ENCODE peak calls at places on chromosomes 16 and 17, in eight cellular contexts. One of them, this sample, is unnamed.

GRCh38 chr17:61735807-61736206 is 127.5 kb downstream of the BRIP1 start:
- DNase-seq in A549: no peak
- DNase-seq in adrenal gland: no peak
- DNase-seq in CD8-positive, alpha-beta memory T cell: no peak
- DNase-seq in Panc1: no peak
- DNase-seq in lower lobe of right lung: no peak
- DNase-seq in CD8-positive, alpha-beta T cell: no peak
- DNase-seq in HepG2: no peak
- DNase-seq in this sample: no peak

GRCh38 chr17:18246880-18247612 is 11.5 kb downstream of the FLII start:
- DNase-seq in A549: peak
- DNase-seq in adrenal gland: peak
- DNase-seq in CD8-positive, alpha-beta memory T cell: no peak
- DNase-seq in Panc1: no peak
- DNase-seq in lower lobe of right lung: peak
- DNase-seq in CD8-positive, alpha-beta T cell: no peak
- DNase-seq in HepG2: no peak
- DNase-seq in this sample: peak

GRCh38 chr17:38750312-38751121 is 2.0 kb upstream of the PSMB3 start:
- DNase-seq in A549: peak
- DNase-seq in adrenal gland: no peak
- DNase-seq in CD8-positive, alpha-beta memory T cell: no peak
- DNase-seq in Panc1: no peak
- DNase-seq in lower lobe of right lung: no peak
- DNase-seq in CD8-positive, alpha-beta T cell: no peak
- DNase-seq in HepG2: peak
- DNase-seq in this sample: no peak

GRCh38 chr17:41523787-41524186 is 4.3 kb downstream of the KRT19 start:
- DNase-seq in A549: no peak
- DNase-seq in adrenal gland: no peak
- DNase-seq in CD8-positive, alpha-beta memory T cell: no peak
- DNase-seq in Panc1: no peak
- DNase-seq in lower lobe of right lung: no peak
- DNase-seq in CD8-positive, alpha-beta T cell: no peak
- DNase-seq in HepG2: no peak
- DNase-seq in this sample: no peak

GRCh38 chr17:67421869-67422273 is 44.8 kb downstream of the PITPNC1 start:
- DNase-seq in A549: peak
- DNase-seq in adrenal gland: peak
- DNase-seq in CD8-positive, alpha-beta memory T cell: peak
- DNase-seq in Panc1: peak
- DNase-seq in lower lobe of right lung: no peak
- DNase-seq in CD8-positive, alpha-beta T cell: peak
- DNase-seq in HepG2: peak
- DNase-seq in this sample: peak

GRCh38 chr17:31095239-31096105 is 695 bp downstream of the NF1 start:
- DNase-seq in A549: peak
- DNase-seq in adrenal gland: peak
- DNase-seq in CD8-positive, alpha-beta memory T cell: peak
- DNase-seq in Panc1: no peak
- DNase-seq in lower lobe of right lung: peak
- DNase-seq in CD8-positive, alpha-beta T cell: peak
- DNase-seq in HepG2: peak
- DNase-seq in this sample: no peak

GRCh38 chr16:82769845-82770244 is 143.1 kb downstream of the CDH13 start:
- DNase-seq in A549: no peak
- DNase-seq in adrenal gland: no peak
- DNase-seq in CD8-positive, alpha-beta memory T cell: no peak
- DNase-seq in Panc1: no peak
- DNase-seq in lower lobe of right lung: no peak
- DNase-seq in CD8-positive, alpha-beta T cell: no peak
- DNase-seq in HepG2: no peak
- DNase-seq in this sample: no peak

GRCh38 chr16:16045311-16045710 is 95.9 kb downstream of the ABCC1 start:
- DNase-seq in A549: no peak
- DNase-seq in adrenal gland: no peak
- DNase-seq in CD8-positive, alpha-beta memory T cell: no peak
- DNase-seq in Panc1: no peak
- DNase-seq in lower lobe of right lung: no peak
- DNase-seq in CD8-positive, alpha-beta T cell: no peak
- DNase-seq in HepG2: no peak
- DNase-seq in this sample: peak

GRCh38 chr16:30528799-30529457 is 2.6 kb upstream of the ZNF768 start:
- DNase-seq in A549: no peak
- DNase-seq in adrenal gland: no peak
- DNase-seq in CD8-positive, alpha-beta memory T cell: no peak
- DNase-seq in Panc1: no peak
- DNase-seq in lower lobe of right lung: no peak
- DNase-seq in CD8-positive, alpha-beta T cell: no peak
- DNase-seq in HepG2: no peak
- DNase-seq in this sample: no peak

GRCh38 chr17:71978435-71978834 is 142.4 kb upstream of the SOX9 start:
- DNase-seq in A549: no peak
- DNase-seq in adrenal gland: no peak
- DNase-seq in CD8-positive, alpha-beta memory T cell: no peak
- DNase-seq in Panc1: no peak
- DNase-seq in lower lobe of right lung: no peak
- DNase-seq in CD8-positive, alpha-beta T cell: no peak
- DNase-seq in HepG2: no peak
- DNase-seq in this sample: peak

GRCh38 chr17:81911969-81912368 is 770 bp upstream of the PCYT2 start:
- DNase-seq in A549: no peak
- DNase-seq in adrenal gland: no peak
- DNase-seq in CD8-positive, alpha-beta memory T cell: no peak
- DNase-seq in Panc1: no peak
- DNase-seq in lower lobe of right lung: no peak
- DNase-seq in CD8-positive, alpha-beta T cell: no peak
- DNase-seq in HepG2: no peak
- DNase-seq in this sample: no peak
- H3K27ac ChIP-seq in A549: no peak
- H3K27ac ChIP-seq in adrenal gland: no peak
- H3K27ac ChIP-seq in CD8-positive, alpha-beta memory T cell: no peak
- H3K27ac ChIP-seq in Panc1: peak
- H3K27ac ChIP-seq in lower lobe of right lung: peak
- H3K27ac ChIP-seq in CD8-positive, alpha-beta T cell: no peak
- H3K27ac ChIP-seq in HepG2: peak
- H3K27ac ChIP-seq in this sample: no peak

GRCh38 chr16:19774024-19774423 is 56.0 kb downstream of the IQCK start:
- DNase-seq in A549: no peak
- DNase-seq in adrenal gland: no peak
- DNase-seq in CD8-positive, alpha-beta memory T cell: no peak
- DNase-seq in Panc1: no peak
- DNase-seq in lower lobe of right lung: no peak
- DNase-seq in CD8-positive, alpha-beta T cell: no peak
- DNase-seq in HepG2: no peak
- DNase-seq in this sample: no peak

GRCh38 chr16:19771040-19771439 is 53.0 kb downstream of the IQCK start:
- DNase-seq in A549: no peak
- DNase-seq in adrenal gland: no peak
- DNase-seq in CD8-positive, alpha-beta memory T cell: no peak
- DNase-seq in Panc1: no peak
- DNase-seq in lower lobe of right lung: no peak
- DNase-seq in CD8-positive, alpha-beta T cell: no peak
- DNase-seq in HepG2: no peak
- DNase-seq in this sample: no peak

GRCh38 chr16:19767497-19767896 is 49.4 kb downstream of the IQCK start:
- DNase-seq in A549: no peak
- DNase-seq in adrenal gland: no peak
- DNase-seq in CD8-positive, alpha-beta memory T cell: no peak
- DNase-seq in Panc1: no peak
- DNase-seq in lower lobe of right lung: no peak
- DNase-seq in CD8-positive, alpha-beta T cell: no peak
- DNase-seq in HepG2: no peak
- DNase-seq in this sample: no peak

GRCh38 chr16:19769239-19769638 is 51.2 kb downstream of the IQCK start:
- DNase-seq in A549: no peak
- DNase-seq in adrenal gland: no peak
- DNase-seq in CD8-positive, alpha-beta memory T cell: no peak
- DNase-seq in Panc1: no peak
- DNase-seq in lower lobe of right lung: no peak
- DNase-seq in CD8-positive, alpha-beta T cell: no peak
- DNase-seq in HepG2: no peak
- DNase-seq in this sample: no peak

GRCh38 chr16:19771796-19772195 is 53.7 kb downstream of the IQCK start:
- DNase-seq in A549: no peak
- DNase-seq in adrenal gland: no peak
- DNase-seq in CD8-positive, alpha-beta memory T cell: no peak
- DNase-seq in Panc1: no peak
- DNase-seq in lower lobe of right lung: no peak
- DNase-seq in CD8-positive, alpha-beta T cell: no peak
- DNase-seq in HepG2: no peak
- DNase-seq in this sample: no peak
- H3K27ac ChIP-seq in A549: no peak
- H3K27ac ChIP-seq in adrenal gland: no peak
- H3K27ac ChIP-seq in CD8-positive, alpha-beta memory T cell: no peak
- H3K27ac ChIP-seq in Panc1: no peak
- H3K27ac ChIP-seq in lower lobe of right lung: no peak
- H3K27ac ChIP-seq in CD8-positive, alpha-beta T cell: no peak
- H3K27ac ChIP-seq in HepG2: no peak
- H3K27ac ChIP-seq in this sample: no peak

GRCh38 chr16:69465083-69465721 is 40.8 kb downstream of the CYB5B start:
- DNase-seq in A549: peak
- DNase-seq in adrenal gland: no peak
- DNase-seq in CD8-positive, alpha-beta memory T cell: no peak
- DNase-seq in Panc1: no peak
- DNase-seq in lower lobe of right lung: no peak
- DNase-seq in CD8-positive, alpha-beta T cell: peak
- DNase-seq in HepG2: peak
- DNase-seq in this sample: no peak

GRCh38 chr16:69467531-69468204 is 43.2 kb downstream of the CYB5B start:
- DNase-seq in A549: peak
- DNase-seq in adrenal gland: no peak
- DNase-seq in CD8-positive, alpha-beta memory T cell: no peak
- DNase-seq in Panc1: no peak
- DNase-seq in lower lobe of right lung: no peak
- DNase-seq in CD8-positive, alpha-beta T cell: no peak
- DNase-seq in HepG2: peak
- DNase-seq in this sample: no peak

GRCh38 chr16:69463876-69464275 is 39.5 kb downstream of the CYB5B start:
- DNase-seq in A549: no peak
- DNase-seq in adrenal gland: no peak
- DNase-seq in CD8-positive, alpha-beta memory T cell: no peak
- DNase-seq in Panc1: no peak
- DNase-seq in lower lobe of right lung: no peak
- DNase-seq in CD8-positive, alpha-beta T cell: no peak
- DNase-seq in HepG2: no peak
- DNase-seq in this sample: no peak

GRCh38 chr16:69466547-69466946 is 42.1 kb downstream of the CYB5B start:
- DNase-seq in A549: no peak
- DNase-seq in adrenal gland: no peak
- DNase-seq in CD8-positive, alpha-beta memory T cell: no peak
- DNase-seq in Panc1: no peak
- DNase-seq in lower lobe of right lung: no peak
- DNase-seq in CD8-positive, alpha-beta T cell: no peak
- DNase-seq in HepG2: no peak
- DNase-seq in this sample: no peak

GRCh38 chr16:69465881-69466280 is 41.5 kb downstream of the CYB5B start:
- DNase-seq in A549: no peak
- DNase-seq in adrenal gland: no peak
- DNase-seq in CD8-positive, alpha-beta memory T cell: no peak
- DNase-seq in Panc1: no peak
- DNase-seq in lower lobe of right lung: no peak
- DNase-seq in CD8-positive, alpha-beta T cell: no peak
- DNase-seq in HepG2: peak
- DNase-seq in this sample: no peak
- H3K27ac ChIP-seq in A549: no peak
- H3K27ac ChIP-seq in adrenal gland: no peak
- H3K27ac ChIP-seq in CD8-positive, alpha-beta memory T cell: no peak
- H3K27ac ChIP-seq in Panc1: peak
- H3K27ac ChIP-seq in lower lobe of right lung: no peak
- H3K27ac ChIP-seq in CD8-positive, alpha-beta T cell: no peak
- H3K27ac ChIP-seq in HepG2: peak
- H3K27ac ChIP-seq in this sample: no peak

GRCh38 chr17:63837962-63838585 is 4.4 kb downstream of the SMARCD2 start:
- DNase-seq in A549: no peak
- DNase-seq in adrenal gland: peak
- DNase-seq in CD8-positive, alpha-beta memory T cell: no peak
- DNase-seq in Panc1: no peak
- DNase-seq in lower lobe of right lung: no peak
- DNase-seq in CD8-positive, alpha-beta T cell: no peak
- DNase-seq in HepG2: no peak
- DNase-seq in this sample: no peak
- H3K27ac ChIP-seq in A549: peak
- H3K27ac ChIP-seq in adrenal gland: no peak
- H3K27ac ChIP-seq in CD8-positive, alpha-beta memory T cell: no peak
- H3K27ac ChIP-seq in Panc1: no peak
- H3K27ac ChIP-seq in lower lobe of right lung: peak
- H3K27ac ChIP-seq in CD8-positive, alpha-beta T cell: no peak
- H3K27ac ChIP-seq in HepG2: no peak
- H3K27ac ChIP-seq in this sample: peak

GRCh38 chr17:58117382-58117781 is 30.8 kb upstream of the OR4D1 start:
- DNase-seq in A549: no peak
- DNase-seq in adrenal gland: no peak
- DNase-seq in CD8-positive, alpha-beta memory T cell: no peak
- DNase-seq in Panc1: no peak
- DNase-seq in lower lobe of right lung: no peak
- DNase-seq in CD8-positive, alpha-beta T cell: no peak
- DNase-seq in HepG2: no peak
- DNase-seq in this sample: no peak

GRCh38 chr17:58111676-58112075 is 28.5 kb downstream of the DYNLL2 start:
- DNase-seq in A549: no peak
- DNase-seq in adrenal gland: no peak
- DNase-seq in CD8-positive, alpha-beta memory T cell: no peak
- DNase-seq in Panc1: no peak
- DNase-seq in lower lobe of right lung: no peak
- DNase-seq in CD8-positive, alpha-beta T cell: no peak
- DNase-seq in HepG2: no peak
- DNase-seq in this sample: no peak

GRCh38 chr17:58110012-58110411 is 26.8 kb downstream of the DYNLL2 start:
- DNase-seq in A549: no peak
- DNase-seq in adrenal gland: no peak
- DNase-seq in CD8-positive, alpha-beta memory T cell: no peak
- DNase-seq in Panc1: no peak
- DNase-seq in lower lobe of right lung: no peak
- DNase-seq in CD8-positive, alpha-beta T cell: no peak
- DNase-seq in HepG2: no peak
- DNase-seq in this sample: no peak

GRCh38 chr17:58112970-58113631 is 29.9 kb downstream of the DYNLL2 start:
- DNase-seq in A549: peak
- DNase-seq in adrenal gland: peak
- DNase-seq in CD8-positive, alpha-beta memory T cell: peak
- DNase-seq in Panc1: peak
- DNase-seq in lower lobe of right lung: peak
- DNase-seq in CD8-positive, alpha-beta T cell: peak
- DNase-seq in HepG2: peak
- DNase-seq in this sample: no peak

DNA sequence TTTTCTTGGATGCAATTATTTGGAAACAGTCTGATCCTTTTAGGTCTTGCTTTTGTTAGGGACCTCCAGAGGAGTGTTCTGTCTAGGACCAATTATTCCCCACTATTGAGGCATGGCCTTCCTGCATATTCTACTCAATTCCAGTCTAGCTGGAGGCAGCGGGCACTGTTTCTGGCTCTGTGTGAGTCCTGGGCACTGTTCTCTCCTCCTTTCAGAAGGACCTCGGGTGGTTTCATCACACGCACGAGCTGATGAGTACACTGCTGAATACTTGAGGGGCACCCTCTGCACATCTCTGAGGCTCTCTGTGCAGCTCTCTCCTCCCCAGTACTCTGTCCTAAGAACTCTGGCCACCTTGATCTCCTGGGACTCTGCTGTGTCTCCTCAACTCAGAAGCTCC is 30.7 kb downstream of the DYNLL2 start:
- DNase-seq in A549: no peak
- DNase-seq in adrenal gland: no peak
- DNase-seq in CD8-positive, alpha-beta memory T cell: no peak
- DNase-seq in Panc1: no peak
- DNase-seq in lower lobe of right lung: no peak
- DNase-seq in CD8-positive, alpha-beta T cell: no peak
- DNase-seq in HepG2: no peak
- DNase-seq in this sample: no peak
- H3K27ac ChIP-seq in A549: no peak
- H3K27ac ChIP-seq in adrenal gland: no peak
- H3K27ac ChIP-seq in CD8-positive, alpha-beta memory T cell: no peak
- H3K27ac ChIP-seq in Panc1: no peak
- H3K27ac ChIP-seq in lower lobe of right lung: no peak
- H3K27ac ChIP-seq in CD8-positive, alpha-beta T cell: no peak
- H3K27ac ChIP-seq in HepG2: no peak
- H3K27ac ChIP-seq in this sample: no peak